ENCODE peak calls at places on chromosome 18, in eight cellular contexts. E is H1, Z is choroid plexus epithelial cell, F is astrocyte of the spinal cord, W is dorsolateral prefrontal cortex, S is uterus, T is neural progenitor cell, N is AG09309. G is an unnamed sample.

GRCh38 chr18:73023975-73024374 is 156.2 kb upstream of the NETO1 start:
- DNase-seq in E (no peak), Z (no peak), F (no peak), W (no peak), S (no peak), T (no peak), N (no peak), G (no peak)

GRCh38 chr18:50917021-50917420 is 38.1 kb downstream of the ME2 start:
- DNase-seq in E (no peak), Z (peak), F (peak), W (no peak), S (no peak), T (no peak), N (no peak), G (no peak)

GRCh38 chr18:3454365-3455089 is 4.6 kb downstream of the TGIF1 start:
- DNase-seq in E (no peak), Z (peak), F (peak), W (no peak), S (peak), T (peak), N (no peak), G (peak)

GRCh38 chr18:6755107-6755506 is 25.6 kb downstream of the ARHGAP28 start:
- DNase-seq in E (no peak), Z (no peak), F (no peak), W (no peak), S (no peak), T (no peak), N (no peak), G (no peak)

GRCh38 chr18:36015629-36016028 is 43.1 kb downstream of the RMP24 start:
- DNase-seq in E (no peak), Z (no peak), F (no peak), W (no peak), S (no peak), T (no peak), N (no peak), G (no peak)

GRCh38 chr18:63376493-63377053 is 9.6 kb upstream of the KDSR start:
- DNase-seq in E (no peak), Z (peak), F (no peak), W (no peak), S (no peak), T (no peak), N (peak), G (peak)

GRCh38 chr18:3251249-3251962 is 3.8 kb downstream of the MYL12A start:
- DNase-seq in E (no peak), Z (no peak), F (no peak), W (no peak), S (no peak), T (no peak), N (no peak), G (no peak)

GRCh38 chr18:32328379-32328778 is 138.5 kb downstream of the MEP1B start:
- DNase-seq in E (no peak), Z (peak), F (peak), W (no peak), S (no peak), T (no peak), N (peak), G (no peak)

GRCh38 chr18:41842886-41843285 is 112.1 kb upstream of the PIK3C3 start:
- DNase-seq in E (no peak), Z (peak), F (peak), W (no peak), S (no peak), T (no peak), N (no peak), G (no peak)

GRCh38 chr18:1048048-1048447 is 143.4 kb downstream of the ADCYAP1 start:
- DNase-seq in E (no peak), Z (no peak), F (peak), W (no peak), S (no peak), T (no peak), N (no peak), G (peak)

GRCh38 chr18:31301201-31301655 is 16.7 kb upstream of the DSG1 start:
- DNase-seq in E (peak), Z (no peak), F (no peak), W (no peak), S (no peak), T (peak), N (no peak), G (no peak)

DNA sequence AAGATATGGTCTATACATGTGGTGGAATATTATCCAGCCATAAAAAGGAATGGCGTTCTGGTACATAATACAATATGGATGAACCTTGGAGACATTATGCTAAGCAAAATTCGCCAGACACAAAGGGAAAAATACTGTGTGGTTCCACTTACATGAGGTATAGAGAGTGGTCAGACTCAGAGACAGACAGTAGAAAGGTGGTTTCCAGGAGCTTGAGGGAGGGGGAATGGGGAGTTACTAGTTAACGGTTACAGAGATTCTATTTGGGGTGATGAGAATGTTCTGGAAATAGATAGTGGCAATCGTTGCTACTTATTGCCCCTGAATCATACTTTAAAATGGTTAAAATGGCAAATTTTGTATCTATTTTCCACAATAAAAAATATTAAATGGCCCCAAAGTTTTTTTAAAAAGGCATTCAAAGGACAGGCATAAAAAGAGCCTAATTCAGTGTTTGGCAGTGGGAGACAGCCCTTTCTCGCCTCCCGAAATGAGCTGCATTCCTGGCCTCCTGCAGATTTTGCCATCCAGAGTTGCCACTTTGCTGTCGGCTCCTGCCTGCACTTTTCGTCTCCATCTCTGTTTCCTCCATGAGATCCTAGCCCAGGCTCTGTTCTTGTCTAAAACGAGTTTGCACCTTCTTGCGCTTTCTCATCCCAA is 13.5 kb downstream of the TNFRSF11A start:
- DNase-seq in E (no peak), Z (no peak), F (no peak), W (no peak), S (no peak), T (peak), N (no peak), G (no peak)
- H3K4me3 ChIP-seq in E (peak), Z (no peak), F (no peak), W (no peak), S (no peak), T (peak), N (no peak), G (no peak)

GRCh38 chr18:57447154-57447621 is 12.0 kb downstream of the ONECUT2 start:
- DNase-seq in E (no peak), Z (peak), F (peak), W (no peak), S (no peak), T (peak), N (no peak), G (peak)

GRCh38 chr18:57445488-57446319 is 10.5 kb downstream of the ONECUT2 start:
- DNase-seq in E (no peak), Z (no peak), F (no peak), W (no peak), S (no peak), T (peak), N (no peak), G (no peak)

GRCh38 chr18:57443716-57444115 is 8.5 kb downstream of the ONECUT2 start:
- DNase-seq in E (no peak), Z (no peak), F (no peak), W (no peak), S (no peak), T (no peak), N (no peak), G (no peak)

GRCh38 chr18:57444301-57444759 is 9.2 kb downstream of the ONECUT2 start:
- DNase-seq in E (no peak), Z (no peak), F (no peak), W (no peak), S (no peak), T (peak), N (no peak), G (no peak)

GRCh38 chr18:57446322-57446721 is 11.1 kb downstream of the ONECUT2 start:
- DNase-seq in E (no peak), Z (peak), F (no peak), W (no peak), S (no peak), T (peak), N (no peak), G (peak)
- TF ChIP-seq CTCF in E (peak), Z (peak), F (peak), W (peak), S (no peak), T (peak), N (peak), G (peak)

GRCh38 chr18:23545247-23545789 is 41.0 kb downstream of the NPC1 start:
- DNase-seq in E (no peak), Z (no peak), F (no peak), W (no peak), S (no peak), T (no peak), N (no peak), G (no peak)
- H3K4me3 ChIP-seq in E (no peak), Z (no peak), F (no peak), W (no peak), S (no peak), T (no peak), N (no peak), G (no peak)

GRCh38 chr18:46920067-46920466 is 2.7 kb downstream of the KATNAL2 start:
- DNase-seq in E (no peak), Z (no peak), F (no peak), W (no peak), S (no peak), T (no peak), N (no peak), G (no peak)

GRCh38 chr18:46916551-46917107 is 678 bp downstream of the PIAS2 start:
- DNase-seq in E (no peak), Z (peak), F (peak), W (peak), S (peak), T (no peak), N (no peak), G (peak)

GRCh38 chr18:46915800-46916550 is 1.3 kb downstream of the PIAS2 start:
- DNase-seq in E (no peak), Z (no peak), F (no peak), W (no peak), S (no peak), T (no peak), N (no peak), G (no peak)

GRCh38 chr18:46917808-46918600 is 602 bp downstream of the KATNAL2 start:
- DNase-seq in E (peak), Z (peak), F (peak), W (no peak), S (peak), T (peak), N (no peak), G (peak)

GRCh38 chr18:46917108-46917807 is at the start of the genes KATNAL2 and PIAS2:
- DNase-seq in E (peak), Z (peak), F (peak), W (peak), S (peak), T (peak), N (no peak), G (peak)
- TF ChIP-seq CTCF in E (no peak), Z (no peak), F (no peak), W (peak), S (peak), T (no peak), N (no peak), G (no peak)

GRCh38 chr18:44744206-44745180 is 63.8 kb downstream of the SETBP1 start:
- DNase-seq in E (no peak), Z (no peak), F (no peak), W (peak), S (no peak), T (peak), N (no peak), G (no peak)
- H3K4me3 ChIP-seq in E (peak), Z (no peak), F (no peak), W (peak), S (no peak), T (peak), N (no peak), G (no peak)

GRCh38 chr18:12737243-12737902 is 34.5 kb downstream of the PSMG2 start:
- DNase-seq in E (no peak), Z (no peak), F (no peak), W (no peak), S (no peak), T (no peak), N (no peak), G (no peak)
- TF ChIP-seq CTCF in E (no peak), Z (no peak), F (no peak), W (no peak), S (no peak), T (no peak), N (no peak), G (no peak)

DNA sequence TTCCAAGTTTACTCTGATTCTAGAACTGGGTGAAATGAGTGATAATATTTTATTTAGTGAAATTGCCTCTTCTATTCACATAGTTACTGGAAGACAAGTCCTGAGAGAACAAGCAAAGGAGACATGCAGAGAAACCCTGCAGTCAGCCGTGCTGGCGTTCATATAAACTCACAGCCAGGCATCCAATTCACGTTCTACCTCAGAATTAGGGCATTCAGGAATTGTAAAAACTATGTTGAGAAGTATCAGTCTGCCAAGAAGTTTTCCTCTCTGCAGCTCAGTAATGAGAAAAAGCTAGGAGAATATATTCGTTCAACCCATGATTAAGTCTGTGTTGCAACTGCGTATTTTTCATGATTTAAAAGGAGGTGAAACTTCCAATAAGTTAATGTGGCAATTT is 156.2 kb upstream of the DSEL start:
- DNase-seq in E (no peak), Z (no peak), F (peak), W (no peak), S (no peak), T (no peak), N (no peak), G (no peak)
- H3K4me3 ChIP-seq in E (no peak), Z (no peak), F (no peak), W (no peak), S (no peak), T (no peak), N (no peak), G (no peak)

GRCh38 chr18:24465491-24465890 is 5.1 kb downstream of the HRH4 start:
- DNase-seq in E (no peak), Z (no peak), F (no peak), W (no peak), S (no peak), T (no peak), N (no peak), G (no peak)
- TF ChIP-seq CTCF in E (no peak), Z (no peak), F (no peak), W (no peak), S (no peak), T (no peak), N (no peak), G (no peak)

GRCh38 chr18:54089749-54090459 is 134.6 kb downstream of the MBD2 start:
- DNase-seq in E (no peak), Z (no peak), F (no peak), W (no peak), S (no peak), T (peak), N (no peak), G (no peak)

GRCh38 chr18:54090856-54091255 is 133.6 kb downstream of the MBD2 start:
- DNase-seq in E (no peak), Z (no peak), F (no peak), W (no peak), S (no peak), T (no peak), N (no peak), G (no peak)

GRCh38 chr18:54080854-54081253 is 143.6 kb downstream of the MBD2 start:
- DNase-seq in E (no peak), Z (peak), F (no peak), W (no peak), S (no peak), T (no peak), N (no peak), G (no peak)

GRCh38 chr18:54086863-54087262 is 137.6 kb downstream of the MBD2 start:
- DNase-seq in E (no peak), Z (no peak), F (no peak), W (no peak), S (no peak), T (no peak), N (no peak), G (no peak)

GRCh38 chr18:54086046-54086802 is 138.2 kb downstream of the MBD2 start:
- DNase-seq in E (no peak), Z (no peak), F (no peak), W (no peak), S (no peak), T (no peak), N (no peak), G (no peak)
- H3K4me3 ChIP-seq in E (no peak), Z (no peak), F (no peak), W (no peak), S (no peak), T (no peak), N (no peak), G (no peak)

GRCh38 chr18:22238036-22238435 is 68.6 kb downstream of the GATA6 start:
- DNase-seq in E (no peak), Z (no peak), F (no peak), W (no peak), S (no peak), T (no peak), N (no peak), G (no peak)
- TF ChIP-seq CTCF in E (no peak), Z (no peak), F (no peak), W (no peak), S (no peak), T (no peak), N (no peak), G (peak)

G was measured in fibroblast of villous mesenchyme.